ENCODE peak calls at places on chromosomes 16 and 17, in eight cellular contexts. E is A549, W is IMR-90, G is breast epithelium, I is uterus, M is adrenal gland, Y is heart left ventricle, B is esophagus squamous epithelium. N is an unnamed sample.

GRCh38 chr17:64174686-64175456 is 44.9 kb upstream of the ERN1 start:
- DNase-seq in Y (no peak), W (peak; percentile 71), E (no peak), B (no peak), G (no peak), M (peak; percentile 71), I (no peak), N (no peak)

GRCh38 chr16:64410306-64410705 is 711.6 kb downstream of the CDH11 start:
- DNase-seq in Y (no peak), E (no peak), B (no peak), G (no peak), M (no peak), I (no peak), W (no peak), N (no peak)

GRCh38 chr16:75481475-75481874 is 13.8 kb downstream of the CHST6 start:
- DNase-seq in M (no peak), I (no peak), B (no peak), E (peak; percentile 61), Y (no peak), G (no peak), W (no peak), N (no peak)

GRCh38 chr17:54992797-54993639 is 24.5 kb downstream of the STXBP4 start:
- DNase-seq in W (peak; percentile 54), G (no peak), Y (no peak), I (no peak), M (no peak), B (no peak), E (peak; percentile 71), N (no peak)

GRCh38 chr16:75821117-75821516 is 94.8 kb upstream of the CPHXL start:
- DNase-seq in G (no peak), W (no peak), E (no peak), B (no peak), I (no peak), M (no peak), Y (no peak), N (no peak)

GRCh38 chr17:70499067-70499786 is 329.9 kb downstream of the KCNJ2 start:
- DNase-seq in M (no peak), B (no peak), W (no peak), Y (no peak), G (no peak), I (no peak), E (no peak), N (no peak)

GRCh38 chr16:81583893-81584705 is 139.5 kb downstream of the CMIP start:
- DNase-seq in Y (no peak), B (no peak), W (peak; percentile 82), M (peak; percentile 76), E (peak; percentile 84), G (no peak), I (no peak), N (peak; percentile 81)

GRCh38 chr17:56751145-56751743 is 82.5 kb downstream of the C17orf67 start:
- DNase-seq in I (no peak), G (no peak), Y (no peak), W (no peak), M (no peak), B (no peak), E (no peak), N (no peak)

GRCh38 chr16:1781758-1782407 is 488 bp downstream of the SPSB3 start:
- DNase-seq in G (no peak), B (no peak), I (no peak), E (no peak), Y (no peak), W (peak; percentile 6), M (no peak), N (peak; percentile 88)

GRCh38 chr17:43033947-43034622 is 9.1 kb downstream of the RND2 start:
- DNase-seq in M (no peak), B (no peak), G (no peak), I (no peak), E (no peak), Y (no peak), W (no peak), N (no peak)

GRCh38 chr17:50905460-50905803 is 39.3 kb upstream of the TOB1 start:
- DNase-seq in W (no peak), I (no peak), G (no peak), B (no peak), Y (no peak), E (no peak), M (no peak), N (peak; percentile 46)

GRCh38 chr17:49402706-49403105 is 12.0 kb downstream of the PHB1 start:
- DNase-seq in I (no peak), W (no peak), B (no peak), G (no peak), M (no peak), Y (no peak), E (no peak), N (no peak)

GRCh38 chr16:56776562-56776961 is 46.6 kb downstream of the NUP93 start:
- DNase-seq in Y (no peak), W (no peak), G (peak; percentile 26), M (peak; percentile 23), I (peak; percentile 20), E (no peak), B (no peak), N (no peak)

GRCh38 chr16:89325861-89326471 is 108.5 kb downstream of the ZNF778 start:
- DNase-seq in G (no peak), M (peak; percentile 65), E (peak; percentile 75), Y (peak; percentile 74), I (peak; percentile 71), W (peak; percentile 93), B (no peak), N (peak; percentile 78)

GRCh38 chr16:53323924-53324323 is 110.3 kb upstream of the RBL2 start:
- DNase-seq in Y (no peak), M (no peak), G (no peak), E (no peak), B (no peak), W (no peak), I (no peak), N (no peak)

GRCh38 chr17:67836205-67836987 is 11.1 kb downstream of the BPTF start:
- DNase-seq in B (no peak), Y (no peak), I (no peak), G (no peak), M (no peak), E (no peak), W (peak; percentile 77), N (no peak)

GRCh38 chr16:84501077-84501735 is 3.3 kb downstream of the MEAK7 start:
- DNase-seq in Y (no peak), W (peak; percentile 78), E (peak; percentile 75), B (no peak), G (no peak), I (no peak), M (no peak), N (no peak)

GRCh38 chr17:41322903-41323895 is 7.7 kb upstream of the KRTAP17-1 start:
- DNase-seq in G (no peak), I (no peak), W (no peak), E (no peak), Y (no peak), M (no peak), B (no peak), N (no peak)

GRCh38 chr17:4559851-4560820 is at the start of gene GGT6:
- DNase-seq in I (no peak), G (peak; percentile 87), W (no peak), B (no peak), E (no peak), M (no peak), Y (no peak), N (no peak)

GRCh38 chr17:30421592-30421991 is 42.9 kb downstream of the CPD start:
- DNase-seq in B (no peak), M (no peak), Y (no peak), E (no peak), G (no peak), W (no peak), I (no peak), N (no peak)

GRCh38 chr17:33968350-33969044 is 286.6 kb upstream of the CCL2 start:
- DNase-seq in B (no peak), I (no peak), G (no peak), M (no peak), E (peak; percentile 18), Y (no peak), W (no peak), N (no peak)

GRCh38 chr16:1188781-1189189 is 35.9 kb downstream of the CACNA1H start:
- DNase-seq in I (no peak), M (peak; percentile 61), B (no peak), Y (peak; percentile 49), E (no peak), W (peak; percentile 30), G (peak; percentile 20), N (no peak)

GRCh38 chr17:49880291-49881053 is 32.6 kb upstream of the TAC4 start:
- DNase-seq in M (peak; percentile 71), W (peak; percentile 44), I (peak; percentile 38), Y (peak; percentile 62), G (peak; percentile 72), B (no peak), E (peak; percentile 84), N (peak; percentile 86)

GRCh38 chr17:52721932-52722331 is 563.4 kb upstream of the CA10 start:
- DNase-seq in G (no peak), B (no peak), E (no peak), W (no peak), I (no peak), M (no peak), Y (no peak), N (no peak)
- H3K9me3 ChIP-seq in G (no peaks in the 10 kb centered on the region), B (no peaks in the 10 kb centered on the region), E (peaks cover 2% of the 10 kb centered on the region), W (peaks cover 7% of the 10 kb centered on the region), I (no peaks in the 10 kb centered on the region), M (no peaks in the 10 kb centered on the region), Y (no peaks in the 10 kb centered on the region), N (no peaks in the 10 kb centered on the region)

GRCh38 chr17:81922566-81923301 is 4.8 kb upstream of the SIRT7 start:
- DNase-seq in I (no peak), B (no peak), W (no peak), Y (no peak), E (peak; percentile 91), G (no peak), M (no peak), N (no peak)

GRCh38 chr17:81918762-81919545 is 978 bp upstream of the SIRT7 start:
- DNase-seq in I (no peak), W (no peak), Y (no peak), B (no peak), M (no peak), G (no peak), E (no peak), N (no peak)

GRCh38 chr17:81921996-81922565 is 4.1 kb upstream of the SIRT7 start:
- DNase-seq in M (no peak), I (no peak), W (no peak), E (no peak), G (no peak), B (no peak), Y (no peak), N (no peak)

GRCh38 chr17:81921531-81921862 is 3.5 kb upstream of the SIRT7 start:
- DNase-seq in E (no peak), W (no peak), I (no peak), M (no peak), B (no peak), G (no peak), Y (no peak), N (no peak)

GRCh38 chr17:81920612-81921530 is 2.9 kb upstream of the SIRT7 start:
- DNase-seq in I (no peak), M (no peak), E (no peak), Y (no peak), B (no peak), W (no peak), G (no peak), N (no peak)
- TF ChIP-seq POLR2A in I (no peak), M (no peak), E (no peak), Y (no peak), B (no peak), W (no peak), G (no peak), N (no peak)

GRCh38 chr16:20944861-20945390 is 44.4 kb downstream of the LYRM1 start:
- DNase-seq in W (peak; percentile 16), Y (no peak), G (no peak), B (no peak), M (no peak), E (no peak), I (no peak), N (no peak)
- TF ChIP-seq CTCF in W (no peak), Y (peak; percentile 22), G (no peak), B (no peak), M (peak; percentile 11), E (no peak), I (no peak), N (no peak)

GRCh38 chr16:3485821-3486505 is 9.3 kb downstream of the C16orf90 start:
- DNase-seq in B (no peak), Y (no peak), M (no peak), E (peak; percentile 36), W (no peak), G (no peak), I (no peak), N (peak; percentile 77)
- H3K9me3 ChIP-seq in B (no peaks in the 10 kb centered on the region), Y (no peaks in the 10 kb centered on the region), M (no peaks in the 10 kb centered on the region), E (no peaks in the 10 kb centered on the region), W (no peaks in the 10 kb centered on the region), G (no peaks in the 10 kb centered on the region), I (no peaks in the 10 kb centered on the region), N (no peaks in the 10 kb centered on the region)